ENCODE peak calls at places on chromosomes 2 and 18, in five cellular contexts. One of them, this sample, is unnamed.

GRCh38 chr2:19632327-19633040 is 269.3 kb downstream of the TTC32 start:
- DNase-seq in BJ: no peak
- DNase-seq in A549: no peak
- DNase-seq in AG10803: peak
- DNase-seq in GM12865: no peak
- DNase-seq in this sample: no peak

GRCh38 chr2:164802095-164802744 is 39.4 kb downstream of the COBLL1 start:
- DNase-seq in GM12865: no peak
- DNase-seq in A549: no peak
- DNase-seq in BJ: no peak
- DNase-seq in AG10803: no peak
- DNase-seq in this sample: no peak

GRCh38 chr18:12750076-12750707 is 47.4 kb downstream of the PSMG2 start:
- DNase-seq in BJ: no peak
- DNase-seq in GM12865: peak
- DNase-seq in AG10803: peak
- DNase-seq in A549: no peak
- DNase-seq in this sample: no peak

GRCh38 chr2:37302701-37303252 is 21.9 kb downstream of the PRKD3 start:
- DNase-seq in A549: no peak
- DNase-seq in GM12865: no peak
- DNase-seq in BJ: no peak
- DNase-seq in AG10803: no peak
- DNase-seq in this sample: no peak

GRCh38 chr2:171626949-171627348 is 60.3 kb upstream of the DYNC1I2 start:
- DNase-seq in AG10803: no peak
- DNase-seq in BJ: no peak
- DNase-seq in GM12865: no peak
- DNase-seq in A549: no peak
- DNase-seq in this sample: no peak

GRCh38 chr18:23875966-23876365 is 138.6 kb upstream of the TTC39C start:
- DNase-seq in GM12865: no peak
- DNase-seq in AG10803: no peak
- DNase-seq in A549: no peak
- DNase-seq in BJ: no peak
- DNase-seq in this sample: no peak

GRCh38 chr2:53432921-53433320 is 334.7 kb upstream of the CHAC2 start:
- DNase-seq in GM12865: no peak
- DNase-seq in BJ: no peak
- DNase-seq in A549: no peak
- DNase-seq in AG10803: no peak
- DNase-seq in this sample: no peak

GRCh38 chr2:219292616-219293015 is 13.4 kb downstream of the DNAJB2 start:
- DNase-seq in GM12865: no peak
- DNase-seq in A549: no peak
- DNase-seq in BJ: no peak
- DNase-seq in AG10803: no peak
- DNase-seq in this sample: no peak

GRCh38 chr2:71685073-71685848 is 231.9 kb downstream of the DYSF start:
- DNase-seq in A549: no peak
- DNase-seq in BJ: no peak
- DNase-seq in GM12865: no peak
- DNase-seq in AG10803: no peak
- DNase-seq in this sample: no peak

GRCh38 chr18:6660334-6660733 is 69.2 kb upstream of the ARHGAP28 start:
- DNase-seq in AG10803: no peak
- DNase-seq in GM12865: no peak
- DNase-seq in A549: no peak
- DNase-seq in BJ: no peak
- DNase-seq in this sample: no peak

GRCh38 chr18:75003089-75003488 is 205.8 kb downstream of the PTGR3 start:
- DNase-seq in AG10803: peak
- DNase-seq in A549: no peak
- DNase-seq in GM12865: no peak
- DNase-seq in BJ: no peak
- DNase-seq in this sample: no peak

GRCh38 chr2:172256886-172257285 is 154.2 kb upstream of the DLX2 start:
- DNase-seq in A549: no peak
- DNase-seq in GM12865: no peak
- DNase-seq in AG10803: no peak
- DNase-seq in BJ: no peak
- DNase-seq in this sample: no peak

GRCh38 chr2:221335106-221335505 is 237.0 kb downstream of the EPHA4 start:
- DNase-seq in AG10803: no peak
- DNase-seq in GM12865: no peak
- DNase-seq in BJ: no peak
- DNase-seq in A549: no peak
- DNase-seq in this sample: no peak

GRCh38 chr2:62077239-62077638 is 118.7 kb upstream of the B3GNT2 start:
- DNase-seq in AG10803: no peak
- DNase-seq in GM12865: no peak
- DNase-seq in BJ: no peak
- DNase-seq in A549: no peak
- DNase-seq in this sample: peak

GRCh38 chr18:1604751-1605150 is 700.1 kb downstream of the ADCYAP1 start:
- DNase-seq in A549: no peak
- DNase-seq in GM12865: no peak
- DNase-seq in BJ: no peak
- DNase-seq in AG10803: no peak
- DNase-seq in this sample: no peak

GRCh38 chr2:239322414-239323086 is 78.3 kb downstream of the HDAC4 start:
- DNase-seq in A549: no peak
- DNase-seq in GM12865: no peak
- DNase-seq in BJ: peak
- DNase-seq in AG10803: peak
- DNase-seq in this sample: no peak

GRCh38 chr2:55309441-55309840 is 40.4 kb upstream of the MTIF2 start:
- DNase-seq in GM12865: no peak
- DNase-seq in BJ: peak
- DNase-seq in A549: no peak
- DNase-seq in AG10803: peak
- DNase-seq in this sample: no peak

GRCh38 chr2:55703350-55703749 is 9.7 kb upstream of the PNPT1 start:
- DNase-seq in GM12865: no peak
- DNase-seq in BJ: no peak
- DNase-seq in AG10803: no peak
- DNase-seq in A549: no peak
- DNase-seq in this sample: no peak

GRCh38 chr18:50454379-50455005 is 79.6 kb downstream of the SKA1 start:
- DNase-seq in BJ: no peak
- DNase-seq in A549: no peak
- DNase-seq in AG10803: no peak
- DNase-seq in GM12865: no peak
- DNase-seq in this sample: no peak

GRCh38 chr18:59988098-59988706 is 88.4 kb downstream of the PMAIP1 start:
- DNase-seq in A549: peak
- DNase-seq in BJ: no peak
- DNase-seq in AG10803: peak
- DNase-seq in GM12865: peak
- DNase-seq in this sample: peak
- TF ChIP-seq CTCF in A549: peak
- TF ChIP-seq CTCF in BJ: peak
- TF ChIP-seq CTCF in AG10803: peak
- TF ChIP-seq CTCF in GM12865: peak
- TF ChIP-seq CTCF in this sample: peak

GRCh38 chr18:37261246-37261927 is 304.2 kb downstream of the CELF4 start:
- DNase-seq in GM12865: no peak
- DNase-seq in AG10803: no peak
- DNase-seq in A549: no peak
- DNase-seq in BJ: no peak
- DNase-seq in this sample: no peak
- TF ChIP-seq CTCF in GM12865: no peak
- TF ChIP-seq CTCF in AG10803: no peak
- TF ChIP-seq CTCF in A549: no peak
- TF ChIP-seq CTCF in BJ: no peak
- TF ChIP-seq CTCF in this sample: no peak

GRCh38 chr2:203126971-203127370 is 111.8 kb upstream of the CYP20A1 start:
- DNase-seq in AG10803: peak
- DNase-seq in A549: no peak
- DNase-seq in BJ: peak
- DNase-seq in GM12865: no peak
- DNase-seq in this sample: no peak

DNA sequence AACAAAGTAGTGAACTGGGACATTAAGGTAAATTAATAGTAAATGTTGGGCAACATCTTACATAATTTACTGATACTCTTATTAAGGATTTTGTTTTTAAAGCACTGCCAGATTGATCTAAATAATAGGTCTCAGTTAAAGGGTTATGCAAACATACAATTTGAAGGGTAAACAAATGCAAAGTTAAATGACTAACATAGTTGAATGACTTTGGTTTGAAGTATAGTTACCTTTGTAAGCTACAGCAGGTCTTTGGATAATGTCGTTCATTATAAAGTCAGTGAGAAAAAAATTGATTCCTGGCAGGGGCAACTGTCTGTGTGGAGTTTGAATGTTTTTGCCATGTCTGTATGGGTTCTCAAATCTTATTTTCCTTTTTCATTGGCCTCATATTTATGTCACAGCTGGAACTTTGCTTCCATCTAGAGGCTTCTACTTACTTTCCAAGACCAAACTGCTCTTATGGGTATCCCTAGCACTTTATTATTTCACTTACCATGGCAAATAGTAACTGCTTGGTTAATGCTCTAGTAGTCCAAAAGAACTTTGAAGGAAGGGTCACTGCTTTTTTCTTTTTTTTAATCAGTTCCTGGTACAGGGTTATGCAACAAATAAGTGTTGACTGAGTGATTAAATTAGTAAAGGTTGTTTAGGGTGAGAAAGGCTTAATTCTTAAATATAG is 107.8 kb downstream of the NBEAL1 start:
- DNase-seq in GM12865: peak
- DNase-seq in A549: peak
- DNase-seq in BJ: no peak
- DNase-seq in AG10803: no peak
- DNase-seq in this sample: no peak
- TF ChIP-seq CTCF in GM12865: no peak
- TF ChIP-seq CTCF in A549: no peak
- TF ChIP-seq CTCF in BJ: no peak
- TF ChIP-seq CTCF in AG10803: no peak
- TF ChIP-seq CTCF in this sample: peak

GRCh38 chr2:74461187-74462053 is 3.2 kb downstream of the WBP1 start:
- DNase-seq in AG10803: no peak
- DNase-seq in GM12865: no peak
- DNase-seq in A549: peak
- DNase-seq in BJ: no peak
- DNase-seq in this sample: no peak
- TF ChIP-seq CTCF in AG10803: no peak
- TF ChIP-seq CTCF in GM12865: peak
- TF ChIP-seq CTCF in A549: peak
- TF ChIP-seq CTCF in BJ: peak
- TF ChIP-seq CTCF in this sample: peak

DNA sequence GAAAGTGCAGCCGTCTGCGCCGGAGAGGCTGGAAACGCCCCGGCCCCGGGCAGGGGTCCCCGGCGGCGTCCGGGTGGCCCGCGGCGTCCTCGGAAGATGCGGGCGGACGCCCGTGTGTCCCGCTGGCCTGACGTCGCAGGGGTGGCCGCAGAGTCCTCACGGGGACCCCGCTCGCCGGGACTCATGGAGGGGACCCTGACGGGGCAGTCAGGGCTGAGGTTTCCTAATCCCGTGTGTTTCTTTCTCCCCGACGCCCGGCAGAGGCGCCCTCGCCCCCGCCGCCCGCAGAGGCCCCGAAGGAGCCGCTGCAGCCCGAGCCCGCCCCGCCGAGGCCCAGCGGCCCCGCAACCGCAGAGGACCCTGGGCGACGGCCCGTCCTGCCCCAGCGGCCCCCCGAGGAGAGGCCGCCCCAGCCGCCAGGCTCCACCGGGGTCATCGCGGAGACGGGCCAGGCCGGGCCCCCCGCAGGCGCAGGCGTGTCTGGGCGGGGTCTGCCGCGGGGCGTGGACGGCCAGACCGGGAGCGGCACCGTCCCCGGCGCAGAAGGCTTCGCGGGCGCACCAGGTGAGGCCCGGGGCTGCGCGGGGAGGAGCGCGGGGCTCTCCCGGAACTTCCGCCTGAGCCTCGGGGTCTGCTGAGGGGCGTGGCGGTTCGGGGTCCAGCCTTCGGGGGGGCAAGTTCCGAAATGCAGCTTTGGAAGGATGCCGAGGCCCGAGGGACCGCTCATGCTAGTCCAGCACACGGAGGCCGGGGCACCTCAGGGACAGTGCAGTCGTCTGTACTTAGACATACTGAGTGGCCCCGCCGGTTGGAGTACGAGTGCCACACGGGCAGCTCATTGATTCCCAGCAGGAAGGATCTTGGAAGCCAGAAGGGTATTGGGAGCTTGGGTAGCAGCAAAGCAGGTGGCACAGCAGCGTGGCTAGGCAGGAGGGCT is 60.0 kb downstream of the EMILIN2 start:
- DNase-seq in AG10803: no peak
- DNase-seq in BJ: no peak
- DNase-seq in A549: peak
- DNase-seq in GM12865: peak
- DNase-seq in this sample: peak
- TF ChIP-seq CTCF in AG10803: peak
- TF ChIP-seq CTCF in BJ: peak
- TF ChIP-seq CTCF in A549: peak
- TF ChIP-seq CTCF in GM12865: peak
- TF ChIP-seq CTCF in this sample: peak